ENCODE peak calls at places on chromosomes 12 and 14, in five cellular contexts. V is Peyer's patch, L is A172, Y is left colon, J is AG09309. B is an unnamed sample.
A peak's percentile ranks its signal among the peaks of the same experiment; 100 is the strongest.

GRCh38 chr12:6626654-6627283 is 9.0 kb downstream of the LPAR5 start:
- DNase-seq in L (no peak), Y (no peak), J (no peak), V (no peak), B (no peak)

GRCh38 chr12:31280183-31280582 is 45.8 kb downstream of the SINHCAF start:
- DNase-seq in J (no peak), V (no peak), L (no peak), Y (no peak), B (no peak)

GRCh38 chr14:71541271-71541670 is 391.0 kb upstream of the RGS6 start:
- DNase-seq in J (no peak), L (no peak), Y (no peak), V (no peak), B (no peak)

GRCh38 chr12:55515696-55516095 is 23.5 kb downstream of the OR6C68 start:
- DNase-seq in V (no peak), Y (no peak), L (no peak), J (no peak), B (no peak)

GRCh38 chr14:28751467-28752058 is 15.0 kb upstream of the FOXG1 start:
- DNase-seq in L (peak; percentile 52), J (peak; percentile 11), Y (peak; percentile 23), V (no peak), B (no peak)

GRCh38 chr12:54033106-54033979 is 493 bp downstream of the HOXC5 start:
- DNase-seq in J (no peak), L (no peak), Y (no peak), V (no peak), B (no peak)

GRCh38 chr14:98143566-98143965 is 1128.4 kb downstream of the BCL11B start:
- DNase-seq in L (no peak), V (no peak), J (no peak), Y (no peak), B (no peak)

GRCh38 chr12:89319111-89319510 is 33.2 kb downstream of the DUSP6 start:
- DNase-seq in L (no peak), V (no peak), J (no peak), Y (no peak), B (peak; percentile 55)

GRCh38 chr12:123089125-123089524 is 61.8 kb downstream of the PITPNM2 start:
- DNase-seq in Y (no peak), V (no peak), J (no peak), L (no peak), B (peak; percentile 60)

GRCh38 chr12:18905134-18905533 is 167.2 kb downstream of the CAPZA3 start:
- DNase-seq in V (no peak), L (no peak), J (no peak), Y (no peak), B (no peak)

GRCh38 chr12:105355752-105356151 is 25.3 kb downstream of the C12orf75 start:
- DNase-seq in Y (no peak), L (peak; percentile 41), V (no peak), J (no peak), B (no peak)

GRCh38 chr12:86389949-86390348 is 133.8 kb upstream of the MGAT4C start:
- DNase-seq in V (no peak), L (peak; percentile 0), J (no peak), Y (no peak), B (no peak)

GRCh38 chr12:112025808-112026375 is 12.7 kb downstream of the ERP29 start:
- DNase-seq in J (no peak), V (no peak), L (no peak), Y (no peak), B (no peak)

GRCh38 chr14:81710232-81710845 is 176.7 kb upstream of the SEL1L start:
- DNase-seq in L (peak; percentile 21), Y (no peak), J (no peak), V (no peak), B (no peak)

GRCh38 chr12:2393016-2393415 is 340.2 kb downstream of the CACNA1C start:
- DNase-seq in J (no peak), L (no peak), Y (no peak), V (peak; percentile 26), B (no peak)

GRCh38 chr12:100154472-100155247 is 12.0 kb upstream of the BLTP3B start:
- DNase-seq in L (peak; percentile 29), J (no peak), V (peak; percentile 90), Y (peak; percentile 85), B (peak; percentile 85)

GRCh38 chr14:79542121-79542520 is 669.2 kb downstream of the DIO2 start:
- DNase-seq in V (no peak), Y (no peak), L (no peak), J (no peak), B (no peak)

GRCh38 chr14:34568803-34569202 is 29.3 kb upstream of the EAPP start:
- DNase-seq in V (peak; percentile 37), Y (no peak), L (no peak), J (no peak), B (no peak)

GRCh38 chr12:50569876-50570275 is 65.1 kb downstream of the DIP2B start:
- DNase-seq in V (no peak), L (no peak), Y (no peak), J (no peak), B (no peak)

GRCh38 chr14:29846339-29847129 is 81.1 kb downstream of the PRKD1 start:
- DNase-seq in L (no peak), J (no peak), Y (no peak), V (no peak), B (no peak)

GRCh38 chr12:50603817-50604639 is 99.2 kb downstream of the DIP2B start:
- DNase-seq in J (peak; percentile 76), V (no peak), Y (no peak), L (no peak), B (no peak)

GRCh38 chr14:73732006-73732405 is 17.8 kb upstream of the PNMA1 start:
- DNase-seq in Y (no peak), V (peak; percentile 25), L (no peak), J (no peak), B (no peak)

GRCh38 chr12:132046561-132046960 is 96.8 kb downstream of the EP400 start:
- DNase-seq in Y (no peak), L (no peak), V (no peak), J (peak; percentile 82), B (no peak)